ENCODE peak calls at places on chromosomes 6 and 20, in ten cellular contexts. One of them, this sample, is unnamed. For H3K36me3, the result is how much of the 10 kb centered on the place peaks cover.

GRCh38 chr20:13831476-13831875 is 46.6 kb downstream of the NDUFAF5 start:
- DNase-seq in small intestine: no peak
- DNase-seq in astrocyte: no peak
- DNase-seq in OCI-LY7: no peak
- DNase-seq in IMR-90: no peak
- DNase-seq in GM23248: no peak
- DNase-seq in PC-9: no peak
- DNase-seq in CD8-positive, alpha-beta T cell: no peak
- DNase-seq in breast epithelium: no peak
- DNase-seq in H7: no peak
- DNase-seq in this sample: no peak

GRCh38 chr6:12324096-12324495 is 33.9 kb downstream of the EDN1 start:
- DNase-seq in IMR-90: peak
- DNase-seq in OCI-LY7: no peak
- DNase-seq in GM23248: peak
- DNase-seq in small intestine: peak
- DNase-seq in PC-9: peak
- DNase-seq in breast epithelium: peak
- DNase-seq in CD8-positive, alpha-beta T cell: no peak
- DNase-seq in astrocyte: peak
- DNase-seq in H7: no peak
- DNase-seq in this sample: peak

GRCh38 chr6:119313937-119314893 is 35.3 kb downstream of the MAN1A1 start:
- DNase-seq in IMR-90: no peak
- DNase-seq in GM23248: no peak
- DNase-seq in small intestine: peak
- DNase-seq in H7: no peak
- DNase-seq in PC-9: no peak
- DNase-seq in CD8-positive, alpha-beta T cell: peak
- DNase-seq in breast epithelium: no peak
- DNase-seq in OCI-LY7: no peak
- DNase-seq in astrocyte: no peak
- DNase-seq in this sample: no peak

GRCh38 chr6:154649723-154650122 is 83.5 kb upstream of the SCAF8 start:
- DNase-seq in breast epithelium: no peak
- DNase-seq in OCI-LY7: no peak
- DNase-seq in H7: no peak
- DNase-seq in small intestine: no peak
- DNase-seq in PC-9: no peak
- DNase-seq in IMR-90: no peak
- DNase-seq in CD8-positive, alpha-beta T cell: no peak
- DNase-seq in astrocyte: no peak
- DNase-seq in GM23248: no peak
- DNase-seq in this sample: no peak

GRCh38 chr20:23094213-23094896 is 8.2 kb upstream of the CD93 start:
- DNase-seq in PC-9: no peak
- DNase-seq in astrocyte: no peak
- DNase-seq in H7: no peak
- DNase-seq in OCI-LY7: no peak
- DNase-seq in breast epithelium: no peak
- DNase-seq in IMR-90: no peak
- DNase-seq in small intestine: no peak
- DNase-seq in CD8-positive, alpha-beta T cell: no peak
- DNase-seq in GM23248: no peak
- DNase-seq in this sample: no peak

GRCh38 chr20:17895641-17896246 is 72.8 kb downstream of the SNX5 start:
- DNase-seq in breast epithelium: peak
- DNase-seq in GM23248: peak
- DNase-seq in small intestine: no peak
- DNase-seq in IMR-90: peak
- DNase-seq in CD8-positive, alpha-beta T cell: peak
- DNase-seq in astrocyte: peak
- DNase-seq in OCI-LY7: no peak
- DNase-seq in H7: peak
- DNase-seq in PC-9: no peak
- DNase-seq in this sample: no peak

GRCh38 chr6:51618563-51618962 is 468.9 kb downstream of the PKHD1 start:
- DNase-seq in CD8-positive, alpha-beta T cell: no peak
- DNase-seq in PC-9: no peak
- DNase-seq in small intestine: peak
- DNase-seq in GM23248: no peak
- DNase-seq in H7: no peak
- DNase-seq in OCI-LY7: peak
- DNase-seq in breast epithelium: no peak
- DNase-seq in IMR-90: no peak
- DNase-seq in astrocyte: no peak
- DNase-seq in this sample: no peak

GRCh38 chr6:41785689-41786450 is 1.6 kb upstream of the TOMM6 start:
- DNase-seq in GM23248: peak
- DNase-seq in breast epithelium: no peak
- DNase-seq in OCI-LY7: peak
- DNase-seq in IMR-90: no peak
- DNase-seq in H7: no peak
- DNase-seq in small intestine: no peak
- DNase-seq in CD8-positive, alpha-beta T cell: no peak
- DNase-seq in astrocyte: no peak
- DNase-seq in PC-9: no peak
- DNase-seq in this sample: no peak

GRCh38 chr6:132937466-132937906 is 123.1 kb downstream of the RPS12 start:
- DNase-seq in GM23248: peak
- DNase-seq in breast epithelium: peak
- DNase-seq in H7: peak
- DNase-seq in PC-9: peak
- DNase-seq in OCI-LY7: peak
- DNase-seq in CD8-positive, alpha-beta T cell: no peak
- DNase-seq in IMR-90: peak
- DNase-seq in astrocyte: peak
- DNase-seq in small intestine: peak
- DNase-seq in this sample: peak

GRCh38 chr6:107870379-107870778 is 46.3 kb upstream of the SCML4 start:
- DNase-seq in breast epithelium: no peak
- DNase-seq in small intestine: no peak
- DNase-seq in GM23248: peak
- DNase-seq in PC-9: no peak
- DNase-seq in OCI-LY7: no peak
- DNase-seq in IMR-90: peak
- DNase-seq in H7: no peak
- DNase-seq in CD8-positive, alpha-beta T cell: no peak
- DNase-seq in astrocyte: peak
- DNase-seq in this sample: no peak

GRCh38 chr20:38083338-38084048 is 49.9 kb downstream of the RPRD1B start:
- DNase-seq in OCI-LY7: no peak
- DNase-seq in small intestine: no peak
- DNase-seq in CD8-positive, alpha-beta T cell: no peak
- DNase-seq in GM23248: no peak
- DNase-seq in breast epithelium: no peak
- DNase-seq in PC-9: no peak
- DNase-seq in IMR-90: peak
- DNase-seq in astrocyte: no peak
- DNase-seq in H7: no peak
- DNase-seq in this sample: no peak

GRCh38 chr6:43367245-43367984 is 2.0 kb downstream of the ZNF318 start:
- DNase-seq in small intestine: no peak
- DNase-seq in OCI-LY7: peak
- DNase-seq in CD8-positive, alpha-beta T cell: no peak
- DNase-seq in H7: no peak
- DNase-seq in breast epithelium: no peak
- DNase-seq in GM23248: no peak
- DNase-seq in astrocyte: no peak
- DNase-seq in PC-9: no peak
- DNase-seq in IMR-90: peak
- DNase-seq in this sample: no peak

GRCh38 chr6:108732101-108732870 is 115.9 kb upstream of the ARMC2 start:
- DNase-seq in CD8-positive, alpha-beta T cell: no peak
- DNase-seq in astrocyte: peak
- DNase-seq in H7: no peak
- DNase-seq in IMR-90: peak
- DNase-seq in OCI-LY7: no peak
- DNase-seq in small intestine: peak
- DNase-seq in breast epithelium: no peak
- DNase-seq in GM23248: peak
- DNase-seq in PC-9: peak
- DNase-seq in this sample: peak

GRCh38 chr20:62198931-62199330 is 16.1 kb downstream of the MTG2 start:
- DNase-seq in H7: no peak
- DNase-seq in OCI-LY7: no peak
- DNase-seq in GM23248: no peak
- DNase-seq in breast epithelium: no peak
- DNase-seq in IMR-90: no peak
- DNase-seq in small intestine: no peak
- DNase-seq in astrocyte: no peak
- DNase-seq in CD8-positive, alpha-beta T cell: no peak
- DNase-seq in PC-9: no peak
- DNase-seq in this sample: no peak

GRCh38 chr20:56929606-56930005 is 300.5 kb downstream of the TFAP2C start:
- DNase-seq in CD8-positive, alpha-beta T cell: no peak
- DNase-seq in breast epithelium: no peak
- DNase-seq in GM23248: no peak
- DNase-seq in H7: no peak
- DNase-seq in small intestine: no peak
- DNase-seq in OCI-LY7: no peak
- DNase-seq in IMR-90: no peak
- DNase-seq in astrocyte: no peak
- DNase-seq in PC-9: no peak
- DNase-seq in this sample: no peak

GRCh38 chr6:135233676-135234491 is 52.8 kb downstream of the MYB start:
- DNase-seq in IMR-90: no peak
- DNase-seq in small intestine: no peak
- DNase-seq in astrocyte: no peak
- DNase-seq in OCI-LY7: no peak
- DNase-seq in H7: no peak
- DNase-seq in CD8-positive, alpha-beta T cell: no peak
- DNase-seq in breast epithelium: no peak
- DNase-seq in GM23248: no peak
- DNase-seq in PC-9: no peak
- DNase-seq in this sample: no peak

GRCh38 chr6:154938245-154938583 is 56.9 kb upstream of the TIAM2 start:
- DNase-seq in IMR-90: no peak
- DNase-seq in OCI-LY7: no peak
- DNase-seq in small intestine: no peak
- DNase-seq in PC-9: no peak
- DNase-seq in CD8-positive, alpha-beta T cell: no peak
- DNase-seq in astrocyte: no peak
- DNase-seq in H7: no peak
- DNase-seq in GM23248: no peak
- DNase-seq in breast epithelium: peak
- DNase-seq in this sample: no peak

GRCh38 chr6:36075656-36076055 is 48.0 kb downstream of the MAPK14 start:
- DNase-seq in CD8-positive, alpha-beta T cell: no peak
- DNase-seq in PC-9: no peak
- DNase-seq in breast epithelium: no peak
- DNase-seq in small intestine: peak
- DNase-seq in astrocyte: no peak
- DNase-seq in IMR-90: no peak
- DNase-seq in H7: peak
- DNase-seq in GM23248: no peak
- DNase-seq in OCI-LY7: peak
- DNase-seq in this sample: no peak

GRCh38 chr6:11975353-11975977 is 36.6 kb upstream of the HIVEP1 start:
- DNase-seq in small intestine: peak
- DNase-seq in CD8-positive, alpha-beta T cell: peak
- DNase-seq in IMR-90: no peak
- DNase-seq in OCI-LY7: no peak
- DNase-seq in GM23248: no peak
- DNase-seq in H7: no peak
- DNase-seq in astrocyte: no peak
- DNase-seq in PC-9: no peak
- DNase-seq in breast epithelium: no peak
- DNase-seq in this sample: no peak

GRCh38 chr20:10671850-10672578 is 1.8 kb downstream of the JAG1 start:
- DNase-seq in astrocyte: no peak
- DNase-seq in small intestine: peak
- DNase-seq in GM23248: peak
- DNase-seq in H7: peak
- DNase-seq in IMR-90: peak
- DNase-seq in PC-9: peak
- DNase-seq in CD8-positive, alpha-beta T cell: no peak
- DNase-seq in OCI-LY7: no peak
- DNase-seq in breast epithelium: peak
- DNase-seq in this sample: no peak

GRCh38 chr20:50744143-50744792 is 12.9 kb downstream of the PARD6B start:
- DNase-seq in IMR-90: peak
- DNase-seq in H7: peak
- DNase-seq in PC-9: peak
- DNase-seq in small intestine: peak
- DNase-seq in OCI-LY7: no peak
- DNase-seq in GM23248: peak
- DNase-seq in breast epithelium: peak
- DNase-seq in astrocyte: peak
- DNase-seq in CD8-positive, alpha-beta T cell: no peak
- DNase-seq in this sample: no peak

GRCh38 chr6:111276335-111276734 is 189.0 kb downstream of the SLC16A10 start:
- DNase-seq in small intestine: no peak
- DNase-seq in breast epithelium: no peak
- DNase-seq in H7: no peak
- DNase-seq in IMR-90: no peak
- DNase-seq in astrocyte: no peak
- DNase-seq in CD8-positive, alpha-beta T cell: no peak
- DNase-seq in GM23248: no peak
- DNase-seq in PC-9: no peak
- DNase-seq in OCI-LY7: no peak
- DNase-seq in this sample: no peak
- H3K36me3 ChIP-seq in small intestine: under half
- H3K36me3 ChIP-seq in breast epithelium: under half
- H3K36me3 ChIP-seq in H7: under half
- H3K36me3 ChIP-seq in IMR-90: under half
- H3K36me3 ChIP-seq in astrocyte: under half
- H3K36me3 ChIP-seq in CD8-positive, alpha-beta T cell: under half
- H3K36me3 ChIP-seq in GM23248: under half
- H3K36me3 ChIP-seq in PC-9: under half
- H3K36me3 ChIP-seq in OCI-LY7: half or more
- H3K36me3 ChIP-seq in this sample: under half

GRCh38 chr20:63204362-63204761 is 11.6 kb downstream of the YTHDF1 start:
- DNase-seq in PC-9: no peak
- DNase-seq in H7: no peak
- DNase-seq in CD8-positive, alpha-beta T cell: no peak
- DNase-seq in IMR-90: no peak
- DNase-seq in astrocyte: no peak
- DNase-seq in GM23248: no peak
- DNase-seq in OCI-LY7: no peak
- DNase-seq in breast epithelium: no peak
- DNase-seq in small intestine: no peak
- DNase-seq in this sample: no peak
- H3K36me3 ChIP-seq in PC-9: under half
- H3K36me3 ChIP-seq in H7: under half
- H3K36me3 ChIP-seq in CD8-positive, alpha-beta T cell: half or more
- H3K36me3 ChIP-seq in IMR-90: half or more
- H3K36me3 ChIP-seq in astrocyte: half or more
- H3K36me3 ChIP-seq in GM23248: under half
- H3K36me3 ChIP-seq in OCI-LY7: half or more
- H3K36me3 ChIP-seq in breast epithelium: under half
- H3K36me3 ChIP-seq in small intestine: under half
- H3K36me3 ChIP-seq in this sample: under half

GRCh38 chr6:1337791-1338190 is 25.9 kb downstream of the FOXQ1 start:
- DNase-seq in PC-9: no peak
- DNase-seq in GM23248: peak
- DNase-seq in breast epithelium: no peak
- DNase-seq in H7: no peak
- DNase-seq in IMR-90: no peak
- DNase-seq in OCI-LY7: no peak
- DNase-seq in small intestine: no peak
- DNase-seq in astrocyte: no peak
- DNase-seq in CD8-positive, alpha-beta T cell: no peak
- DNase-seq in this sample: no peak
- H3K36me3 ChIP-seq in PC-9: under half
- H3K36me3 ChIP-seq in GM23248: under half
- H3K36me3 ChIP-seq in breast epithelium: under half
- H3K36me3 ChIP-seq in H7: under half
- H3K36me3 ChIP-seq in IMR-90: under half
- H3K36me3 ChIP-seq in OCI-LY7: under half
- H3K36me3 ChIP-seq in small intestine: under half
- H3K36me3 ChIP-seq in astrocyte: under half
- H3K36me3 ChIP-seq in CD8-positive, alpha-beta T cell: under half
- H3K36me3 ChIP-seq in this sample: under half

GRCh38 chr6:558959-559358 is 97.9 kb downstream of the HUS1B start:
- DNase-seq in H7: no peak
- DNase-seq in PC-9: no peak
- DNase-seq in astrocyte: no peak
- DNase-seq in GM23248: no peak
- DNase-seq in OCI-LY7: no peak
- DNase-seq in IMR-90: no peak
- DNase-seq in CD8-positive, alpha-beta T cell: no peak
- DNase-seq in small intestine: no peak
- DNase-seq in breast epithelium: no peak
- DNase-seq in this sample: no peak
- H3K36me3 ChIP-seq in H7: under half
- H3K36me3 ChIP-seq in PC-9: under half
- H3K36me3 ChIP-seq in astrocyte: under half
- H3K36me3 ChIP-seq in GM23248: under half
- H3K36me3 ChIP-seq in OCI-LY7: under half
- H3K36me3 ChIP-seq in IMR-90: under half
- H3K36me3 ChIP-seq in CD8-positive, alpha-beta T cell: under half
- H3K36me3 ChIP-seq in small intestine: under half
- H3K36me3 ChIP-seq in breast epithelium: under half
- H3K36me3 ChIP-seq in this sample: under half

This sample was measured in kidney epithelial cell.